ENCODE peak calls at places on chromosomes 7 and 10, in ten cellular contexts. D is activated gamma-delta T cell, W is AG10803, X is body of pancreas, C is D341Med, A is NCI-H2081, Q is NCI-H1417, H is GM04503, S is Ammon's horn, Y is kidney tubule cell. L is an unnamed sample.

GRCh38 chr10:130127612-130128607 is 8.3 kb upstream of the GLRX3 start:
- DNase-seq in X (peak), Y (peak), W (peak), D (no peak), H (no peak), C (peak), A (peak), Q (peak), S (peak), L (no peak)

GRCh38 chr7:44382459-44383300 is 57.3 kb upstream of the CAMK2B start:
- DNase-seq in X (no peak), W (peak), Q (no peak), S (peak), D (no peak), Y (no peak), C (peak), A (no peak), H (no peak), L (no peak)

GRCh38 chr10:84497978-84498377 is 169.6 kb downstream of the CCSER2 start:
- DNase-seq in Y (no peak), C (no peak), H (no peak), S (no peak), A (no peak), Q (no peak), W (no peak), X (no peak), D (no peak), L (no peak)

GRCh38 chr7:151757274-151757673 is 119.6 kb downstream of the PRKAG2 start:
- DNase-seq in C (no peak), X (no peak), A (no peak), S (no peak), D (no peak), H (peak), W (peak), Q (no peak), Y (peak), L (no peak)

GRCh38 chr7:1761097-1761496 is 91.0 kb downstream of the ELFN1 start:
- DNase-seq in H (no peak), C (no peak), W (no peak), Q (no peak), Y (no peak), D (no peak), A (no peak), S (no peak), X (no peak), L (no peak)

GRCh38 chr10:47047127-47047504 is 135.9 kb downstream of the PTPN20 start:
- DNase-seq in A (no peak), S (no peak), Q (no peak), D (no peak), H (no peak), X (no peak), Y (no peak), C (no peak), W (no peak), L (no peak)

GRCh38 chr7:115851291-115851690 is 179.3 kb downstream of the TFEC start:
- DNase-seq in C (peak), X (no peak), Y (peak), H (no peak), D (no peak), A (peak), S (peak), W (peak), Q (peak), L (no peak)

GRCh38 chr10:86579883-86580548 is 58.4 kb upstream of the WAPL start:
- DNase-seq in A (no peak), X (no peak), W (no peak), H (no peak), C (no peak), Y (no peak), D (no peak), Q (no peak), S (peak), L (no peak)

GRCh38 chr7:54429106-54429505 is 113.1 kb upstream of the VSTM2A start:
- DNase-seq in Y (peak), W (no peak), Q (no peak), A (no peak), H (no peak), S (no peak), C (no peak), D (no peak), X (no peak), L (no peak)

GRCh38 chr10:70586348-70586930 is 16.1 kb downstream of the PRF1 start:
- DNase-seq in C (no peak), H (no peak), S (no peak), X (no peak), W (no peak), D (no peak), A (no peak), Q (no peak), Y (no peak), L (no peak)

GRCh38 chr7:87600130-87601124 is at the start of gene ABCB1:
- DNase-seq in C (peak), W (peak), A (peak), H (no peak), D (peak), X (peak), S (peak), Y (peak), Q (peak), L (no peak)

GRCh38 chr7:1091019-1091643 is 3.2 kb downstream of the GPER1 start:
- DNase-seq in W (no peak), Y (peak), X (no peak), D (no peak), A (no peak), S (no peak), C (no peak), Q (no peak), H (no peak), L (no peak)

GRCh38 chr10:95767884-95768556 is 12.1 kb downstream of the ENTPD1 start:
- DNase-seq in Q (no peak), W (peak), C (no peak), A (no peak), Y (no peak), X (peak), H (no peak), D (no peak), S (no peak), L (no peak)

GRCh38 chr7:118872568-118872967 is 648.1 kb downstream of the ANKRD7 start:
- DNase-seq in W (no peak), X (no peak), D (no peak), C (no peak), H (no peak), A (peak), Y (peak), S (no peak), Q (no peak), L (no peak)

GRCh38 chr7:6344278-6344677 is 71.9 kb upstream of the CYTH3 start:
- DNase-seq in W (no peak), X (no peak), C (no peak), Q (no peak), A (no peak), D (no peak), S (no peak), Y (no peak), H (no peak), L (no peak)